ENCODE peak calls at places on chromosomes 2 and 18, in four cellular contexts. W, A, F and Z are unnamed samples.

GRCh38 chr2:238720232-238720672 is 127.6 kb upstream of the TWIST2 start:
- DNase-seq in W (peak; percentile 52), A (peak; percentile 58), F (peak; percentile 63), Z (peak; percentile 50)

GRCh38 chr18:35039633-35040032 is 1.6 kb upstream of the MAPRE2 start:
- DNase-seq in W (no peak), A (no peak), F (no peak), Z (no peak)

GRCh38 chr2:238919307-238919706 is 71.4 kb downstream of the TWIST2 start:
- DNase-seq in W (no peak), A (no peak), F (no peak), Z (no peak)

GRCh38 chr2:163401481-163401880 is 334.3 kb downstream of the FIGN start:
- DNase-seq in W (no peak), A (no peak), F (no peak), Z (no peak)

GRCh38 chr2:169363570-169364150 is 1.3 kb upstream of the LRP2 start:
- DNase-seq in W (no peak), A (no peak), F (no peak), Z (no peak)

GRCh38 chr2:75002007-75002406 is 43.6 kb downstream of the POLE4 start:
- DNase-seq in W (no peak), A (peak; percentile 28), F (no peak), Z (no peak)

GRCh38 chr2:86336350-86337234 is 834 bp downstream of the REEP1 start:
- DNase-seq in W (no peak), A (no peak), F (no peak), Z (no peak)

GRCh38 chr18:62788891-62789290 is 73.5 kb downstream of the PHLPP1 start:
- DNase-seq in W (no peak), A (no peak), F (no peak), Z (peak; percentile 5)

GRCh38 chr2:33583194-33583938 is 15.7 kb downstream of the FAM98A start:
- DNase-seq in W (no peak), A (peak; percentile 36), F (peak; percentile 23), Z (no peak)

GRCh38 chr2:196336715-196337617 is 165.6 kb upstream of the STK17B start:
- DNase-seq in W (no peak), A (peak; percentile 10), F (peak; percentile 44), Z (peak; percentile 27)

GRCh38 chr2:137693521-137693920 is 270.8 kb upstream of the HNMT start:
- DNase-seq in W (no peak), A (no peak), F (no peak), Z (no peak)

GRCh38 chr2:108917526-108917925 is 71.5 kb downstream of the EDAR start:
- DNase-seq in W (no peak), A (no peak), F (no peak), Z (no peak)

GRCh38 chr18:49854681-49855080 is 41.3 kb upstream of the ACAA2 start:
- DNase-seq in W (no peak), A (no peak), F (no peak), Z (no peak)

GRCh38 chr18:51091270-51091669 is 61.3 kb downstream of the SMAD4 start:
- DNase-seq in W (no peak), A (no peak), F (no peak), Z (no peak)

GRCh38 chr2:105442056-105442455 is 43.2 kb upstream of the FHL2 start:
- DNase-seq in W (no peak), A (no peak), F (no peak), Z (no peak)

GRCh38 chr2:121690095-121690494 is 40.8 kb upstream of the CLASP1 start:
- DNase-seq in W (no peak), A (no peak), F (no peak), Z (no peak)

GRCh38 chr2:215660687-215661086 is 224.8 kb upstream of the FN1 start:
- DNase-seq in W (no peak), A (no peak), F (no peak), Z (no peak)

GRCh38 chr2:132448771-132449170 is 32.2 kb downstream of the GPR39 start:
- DNase-seq in W (no peak), A (no peak), F (no peak), Z (peak; percentile 42)

GRCh38 chr2:1997976-1998375 is 253.7 kb upstream of the PXDN start:
- DNase-seq in W (no peak), A (no peak), F (no peak), Z (no peak)

GRCh38 chr2:160241251-160242137 is 41.4 kb upstream of the ITGB6 start:
- DNase-seq in W (peak; percentile 56), A (no peak), F (no peak), Z (peak; percentile 85)

GRCh38 chr2:159798376-159798724 is 342 bp upstream of the CD302 start:
- DNase-seq in W (no peak), A (peak; percentile 48), F (no peak), Z (no peak)

GRCh38 chr2:224666951-224667553 is 49.1 kb downstream of the CCDC195 start:
- DNase-seq in W (no peak), A (no peak), F (no peak), Z (no peak)

GRCh38 chr2:239647037-239647436 is 246.2 kb upstream of the HDAC4 start:
- DNase-seq in W (no peak), A (no peak), F (no peak), Z (no peak)

GRCh38 chr2:118669639-118670038 is 177.8 kb downstream of the EN1 start:
- DNase-seq in W (no peak), A (no peak), F (no peak), Z (no peak)

GRCh38 chr2:11685906-11686470 is 16.0 kb upstream of the NTSR2 start:
- DNase-seq in W (no peak), A (no peak), F (no peak), Z (no peak)

GRCh38 chr2:240397924-240398611 is 37.4 kb upstream of the GPC1 start:
- DNase-seq in W (no peak), A (no peak), F (no peak), Z (no peak)

DNA sequence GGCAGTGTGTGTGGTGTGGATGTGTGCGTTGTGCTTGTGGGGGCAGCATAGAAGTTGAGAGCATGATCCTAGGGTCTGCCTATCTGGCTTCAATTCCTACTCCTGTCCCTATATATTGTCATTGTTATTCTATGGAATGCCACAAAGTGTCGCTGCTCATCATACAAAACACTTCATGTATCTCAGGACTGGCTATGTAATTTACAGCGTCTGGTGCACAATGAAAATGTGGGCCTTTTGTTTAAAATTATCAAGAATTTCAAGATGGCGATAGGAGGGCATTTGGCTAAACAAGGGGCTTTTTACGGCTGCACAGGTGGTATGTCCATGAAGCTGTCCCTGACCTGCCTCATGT is 3.4 kb downstream of the SERPINB2 start:
- DNase-seq in W (no peak), A (peak; percentile 51), F (no peak), Z (peak; percentile 68)
- TF ChIP-seq JUND in W (no peak), A (no peak), F (no peak), Z (no peak)

GRCh38 chr2:50773533-50773932 is 258.4 kb downstream of the NRXN1 start:
- DNase-seq in W (no peak), A (no peak), F (no peak), Z (no peak)

GRCh38 chr2:50781646-50782045 is 250.3 kb downstream of the NRXN1 start:
- DNase-seq in W (no peak), A (no peak), F (no peak), Z (no peak)

GRCh38 chr2:50783116-50783515 is 248.8 kb downstream of the NRXN1 start:
- DNase-seq in W (no peak), A (no peak), F (no peak), Z (no peak)

GRCh38 chr2:50782543-50782942 is 249.4 kb downstream of the NRXN1 start:
- DNase-seq in W (no peak), A (no peak), F (no peak), Z (no peak)

DNA sequence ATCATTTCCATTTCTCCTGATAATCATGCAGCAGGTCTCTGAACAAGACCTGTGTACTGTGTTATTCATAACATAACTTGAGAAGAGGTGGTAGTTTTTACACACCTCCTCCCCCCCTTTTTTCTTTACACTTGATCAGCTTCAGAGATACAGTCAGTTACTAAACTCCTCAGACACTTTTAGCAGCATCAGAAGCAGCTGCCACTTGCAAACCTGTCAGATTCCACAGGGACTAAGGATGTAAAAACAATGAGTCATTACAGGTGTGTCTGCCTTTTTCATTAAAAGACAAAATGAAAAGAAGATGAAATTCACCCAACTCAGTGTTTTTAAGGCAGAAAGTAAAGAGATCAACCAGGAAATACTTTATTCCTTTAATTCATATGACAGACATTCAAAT is 254.0 kb downstream of the NRXN1 start:
- DNase-seq in W (no peak), A (no peak), F (no peak), Z (no peak)
- TF ChIP-seq JUND in W (no peak), A (no peak), F (no peak), Z (no peak)

GRCh38 chr2:8535821-8536685 is 145.8 kb upstream of the ID2 start:
- DNase-seq in W (no peak), A (no peak), F (no peak), Z (no peak)

GRCh38 chr2:8535398-8535755 is 146.5 kb upstream of the ID2 start:
- DNase-seq in W (no peak), A (no peak), F (no peak), Z (no peak)

GRCh38 chr2:8534386-8534728 is 147.5 kb upstream of the ID2 start:
- DNase-seq in W (no peak), A (no peak), F (no peak), Z (no peak)

GRCh38 chr2:8533923-8534322 is 147.9 kb upstream of the ID2 start:
- DNase-seq in W (no peak), A (no peak), F (no peak), Z (no peak)

GRCh38 chr2:8534729-8535397 is 147.0 kb upstream of the ID2 start:
- DNase-seq in W (no peak), A (peak; percentile 48), F (peak; percentile 49), Z (no peak)
- TF ChIP-seq JUND in W (no peak), A (no peak), F (no peak), Z (no peak)

GRCh38 chr2:173676647-173677046 is 288.5 kb downstream of the SP3 start:
- DNase-seq in W (no peak), A (no peak), F (no peak), Z (no peak)
- TF ChIP-seq JUND in W (no peak), A (no peak), F (no peak), Z (no peak)

DNA sequence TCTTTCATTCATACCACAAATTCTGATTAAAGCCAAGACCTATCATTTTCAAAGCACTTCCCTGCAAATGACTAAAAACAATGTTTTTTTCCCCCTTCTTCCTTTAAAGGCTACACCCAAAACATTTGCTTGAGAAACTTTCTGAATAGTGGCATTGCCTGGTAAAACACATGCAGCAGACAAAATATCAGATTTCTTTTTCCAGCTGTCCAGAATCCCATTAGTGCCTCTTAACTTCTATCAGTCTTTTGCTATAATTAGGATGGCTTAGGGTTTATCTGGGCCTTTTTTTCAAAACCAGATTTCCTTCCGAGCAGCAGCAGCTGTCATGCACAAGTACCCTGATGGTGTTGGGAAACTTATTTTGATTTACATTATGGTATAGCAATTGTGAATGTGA is 50.6 kb downstream of the ALPK2 start:
- DNase-seq in W (no peak), A (no peak), F (no peak), Z (no peak)
- TF ChIP-seq JUND in W (no peak), A (no peak), F (no peak), Z (no peak)